ENCODE peak calls at places on chromosomes 5 and 9, in four cellular contexts. O is fibroblast of lung, J is mesenchymal stem cell, X is body of pancreas. K is an unnamed sample.

GRCh38 chr5:77292026-77292757 is 81.7 kb downstream of the PDE8B start:
- DNase-seq in O (peak), X (no peak), J (peak), K (peak)

GRCh38 chr9:17024129-17024528 is 110.7 kb upstream of the CNTLN start:
- DNase-seq in J (no peak), O (no peak), X (no peak), K (no peak)

GRCh38 chr5:150035139-150035893 is 34.8 kb downstream of the HMGXB3 start:
- DNase-seq in X (no peak), O (no peak), J (no peak), K (no peak)

GRCh38 chr5:104755806-104756205 is 1193.2 kb upstream of the NUDT12 start:
- DNase-seq in O (no peak), J (no peak), X (no peak), K (no peak)

GRCh38 chr9:70352356-70352755 is 62.1 kb downstream of the KLF9 start:
- DNase-seq in J (peak), O (peak), X (no peak), K (peak)

GRCh38 chr5:89728750-89729149 is 680.8 kb downstream of the CETN3 start:
- DNase-seq in O (peak), X (peak), J (no peak), K (peak)

GRCh38 chr5:7668161-7668560 is 182.8 kb downstream of the CFAP90 start:
- DNase-seq in J (no peak), O (no peak), X (no peak), K (no peak)

GRCh38 chr9:33443504-33444154 is 3.8 kb downstream of the AQP3 start:
- DNase-seq in O (no peak), J (no peak), X (peak), K (no peak)

GRCh38 chr9:137111788-137112563 is 2.6 kb downstream of the DPP7 start:
- DNase-seq in J (no peak), O (no peak), X (no peak), K (no peak)

GRCh38 chr5:147037517-147038205 is 159.1 kb upstream of the PPP2R2B start:
- DNase-seq in O (peak), J (peak), X (no peak), K (peak)

GRCh38 chr9:133703571-133704399 is 34.4 kb downstream of the SARDH start:
- DNase-seq in X (no peak), J (no peak), O (no peak), K (no peak)

GRCh38 chr5:143403607-143404415 is at the start of gene NR3C1:
- DNase-seq in O (peak), X (peak), J (peak), K (peak)

GRCh38 chr9:77420641-77421040 is 227.5 kb downstream of the GNA14 start:
- DNase-seq in X (no peak), O (no peak), J (no peak), K (no peak)

GRCh38 chr5:150434502-150434901 is 15.0 kb downstream of the RPS14 start:
- DNase-seq in O (peak), X (no peak), J (peak), K (peak)

GRCh38 chr5:149405550-149406202 is 26.6 kb upstream of the IL17B start:
- DNase-seq in X (no peak), O (no peak), J (peak), K (no peak)

GRCh38 chr5:149125386-149125891 is 15.9 kb upstream of the ABLIM3 start:
- DNase-seq in J (no peak), O (no peak), X (peak), K (peak)

GRCh38 chr5:73994963-73995362 is 369.0 kb downstream of the ARHGEF28 start:
- DNase-seq in O (no peak), X (no peak), J (no peak), K (peak)

GRCh38 chr5:31270396-31270795 is 76.9 kb downstream of the CDH6 start:
- DNase-seq in O (peak), X (no peak), J (no peak), K (peak)

GRCh38 chr5:179225387-179225786 is 119.9 kb downstream of the ADAMTS2 start:
- DNase-seq in J (no peak), X (no peak), O (no peak), K (no peak)

GRCh38 chr5:147912015-147912414 is 5.7 kb upstream of the C5orf46 start:
- DNase-seq in J (no peak), X (no peak), O (no peak), K (no peak)

DNA sequence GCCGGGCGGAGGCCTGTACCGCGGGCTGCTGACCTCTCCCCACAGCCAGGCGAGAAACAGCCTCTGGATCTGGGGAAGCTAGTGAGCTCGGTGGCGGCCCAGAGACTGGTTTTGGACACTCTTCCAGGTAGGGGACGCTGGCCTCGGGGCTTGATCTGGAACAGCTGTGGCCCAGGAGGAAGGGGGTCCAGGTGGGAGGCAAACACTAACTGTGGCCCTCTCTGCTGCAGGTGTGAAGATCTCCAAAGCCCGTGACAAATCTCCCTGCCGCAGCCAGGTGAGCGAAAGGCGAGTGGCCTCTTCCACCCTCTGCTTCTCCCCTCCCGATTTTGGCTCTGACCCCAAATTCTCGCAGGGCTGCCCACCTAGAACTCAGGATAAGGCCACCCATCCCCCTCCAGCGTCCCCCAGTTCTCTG is 13.1 kb upstream of the SLC34A1 start:
- DNase-seq in X (no peak), J (no peak), O (no peak), K (no peak)
- H3K4me3 ChIP-seq in X (peak), J (peak), O (peak), K (peak)

GRCh38 chr9:122126340-122127333 is 32.9 kb downstream of the NDUFA8 start:
- DNase-seq in X (no peak), J (peak), O (no peak), K (peak)
- H3K4me3 ChIP-seq in X (no peak), J (peak), O (peak), K (peak)

GRCh38 chr5:122076023-122076422 is 2.0 kb downstream of the LOX start:
- DNase-seq in X (no peak), J (peak), O (peak), K (peak)
- H3K4me3 ChIP-seq in X (no peak), J (no peak), O (peak), K (peak)

GRCh38 chr5:173613433-173614144 is 2.9 kb downstream of the BOD1 start:
- DNase-seq in O (no peak), X (peak), J (no peak), K (no peak)
- H3K4me3 ChIP-seq in O (no peak), X (no peak), J (no peak), K (no peak)

DNA sequence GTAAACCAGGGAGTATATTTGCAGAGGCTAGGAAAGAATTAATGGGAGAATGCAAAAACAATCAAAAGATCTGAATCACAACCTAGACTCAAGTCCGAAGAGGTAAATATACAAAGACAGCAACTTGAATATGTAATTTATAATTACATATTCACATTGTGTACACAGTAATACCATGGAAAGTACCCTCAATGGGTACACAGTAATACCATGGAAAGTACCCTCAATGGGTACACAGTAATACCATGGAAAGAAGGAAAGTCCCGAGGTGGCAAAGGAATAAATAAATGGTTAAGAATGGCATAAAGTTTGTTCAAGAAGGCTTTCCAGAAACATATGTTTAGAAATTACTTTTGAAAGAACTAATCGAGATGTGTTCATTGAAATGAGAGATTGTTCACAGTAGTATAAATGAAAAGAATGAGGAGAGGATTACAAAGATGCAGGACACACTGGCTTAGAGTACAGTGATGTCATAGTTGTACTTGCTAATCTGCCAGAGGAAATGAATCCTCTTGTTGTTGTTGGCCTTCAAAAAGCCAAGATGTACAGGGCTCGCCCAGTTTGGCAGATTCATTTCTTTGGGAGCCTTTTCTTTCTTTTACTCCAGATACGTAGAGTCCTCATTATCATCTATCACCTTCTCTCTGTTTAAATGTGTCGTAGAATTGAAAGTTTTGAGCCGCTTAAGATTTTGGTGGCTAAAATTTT is 116.0 kb downstream of the UNC13B start:
- DNase-seq in X (no peak), J (no peak), O (peak), K (peak)
- H3K4me3 ChIP-seq in X (no peak), J (no peak), O (no peak), K (no peak)

GRCh38 chr9:121556082-121556481 is 56.4 kb upstream of the GGTA1 start:
- DNase-seq in O (no peak), X (no peak), J (no peak), K (no peak)

GRCh38 chr9:121559183-121559582 is 59.5 kb upstream of the GGTA1 start:
- DNase-seq in O (no peak), J (peak), X (no peak), K (peak)

GRCh38 chr9:121558423-121558950 is 58.8 kb upstream of the GGTA1 start:
- DNase-seq in J (peak), X (no peak), O (no peak), K (no peak)

GRCh38 chr9:121556580-121556979 is 56.9 kb upstream of the GGTA1 start:
- DNase-seq in O (peak), X (peak), J (peak), K (peak)

GRCh38 chr9:121557581-121558422 is 58.2 kb upstream of the GGTA1 start:
- DNase-seq in X (peak), O (peak), J (peak), K (peak)
- H3K4me3 ChIP-seq in X (no peak), O (no peak), J (no peak), K (no peak)

GRCh38 chr9:112810696-112811490 is 60.3 kb downstream of the SNX30 start:
- DNase-seq in J (no peak), X (no peak), O (no peak), K (no peak)
- H3K4me3 ChIP-seq in J (no peak), X (no peak), O (no peak), K (no peak)